ENCODE peak calls at places on chromosome 18, in nine cellular contexts. R is neural progenitor cell, K is transverse colon, P is cardiac muscle cell, E is thoracic aorta, C is left lung, Q is prostate gland, V is hepatocyte, Z is heart right ventricle. U is an unnamed sample.
A peak's percentile ranks its signal among the peaks of the same experiment; 100 is the strongest.

GRCh38 chr18:22385718-22386117 is 32.0 kb downstream of the CTAGE1 start:
- DNase-seq in C (no peak), V (no peak), P (peak; percentile 89), Z (no peak), R (no peak), Q (no peak), K (no peak), E (no peak), U (no peak)

GRCh38 chr18:21450913-21451312 is 149.6 kb downstream of the ESCO1 start:
- DNase-seq in E (no peak), C (no peak), P (no peak), Z (no peak), K (no peak), V (no peak), Q (no peak), R (no peak), U (no peak)

GRCh38 chr18:71194438-71194837 is 905.6 kb downstream of the SOCS6 start:
- DNase-seq in K (no peak), V (no peak), C (no peak), Z (no peak), E (no peak), R (no peak), Q (no peak), P (no peak), U (no peak)

GRCh38 chr18:27778441-27778840 is 398.5 kb downstream of the CDH2 start:
- DNase-seq in E (no peak), C (no peak), V (peak; percentile 13), Q (no peak), Z (no peak), R (peak; percentile 39), K (no peak), P (peak; percentile 48), U (no peak)

GRCh38 chr18:59008302-59008974 is 131.2 kb upstream of the SEC11C start:
- DNase-seq in Z (no peak), K (no peak), C (no peak), V (peak; percentile 62), Q (peak; percentile 58), E (no peak), P (peak; percentile 76), R (no peak), U (no peak)

GRCh38 chr18:66724664-66725356 is 120.9 kb upstream of the CDH19 start:
- DNase-seq in P (peak; percentile 80), R (no peak), K (peak; percentile 52), E (no peak), C (no peak), Z (peak; percentile 45), V (peak; percentile 60), Q (peak; percentile 63), U (no peak)

GRCh38 chr18:76610933-76611749 is 116.1 kb upstream of the ZNF516 start:
- DNase-seq in P (peak; percentile 48), C (no peak), Z (no peak), R (no peak), V (peak; percentile 31), Q (peak; percentile 48), E (no peak), K (no peak), U (no peak)

GRCh38 chr18:41206341-41206740 is 748.7 kb upstream of the PIK3C3 start:
- DNase-seq in P (no peak), R (no peak), E (no peak), K (no peak), C (no peak), Z (no peak), V (no peak), Q (no peak), U (no peak)

GRCh38 chr18:1018211-1018651 is 113.6 kb downstream of the ADCYAP1 start:
- DNase-seq in R (peak; percentile 67), Q (no peak), C (no peak), K (no peak), V (no peak), P (peak; percentile 83), E (no peak), Z (no peak), U (no peak)

GRCh38 chr18:27017901-27018500 is 152.5 kb upstream of the AQP4 start:
- DNase-seq in R (peak; percentile 49), V (peak; percentile 26), E (no peak), K (no peak), Z (no peak), Q (no peak), P (peak; percentile 5), C (no peak), U (no peak)

GRCh38 chr18:47932170-47932569 is 1.7 kb upstream of the SMAD2 start:
- DNase-seq in K (no peak), C (no peak), R (no peak), Q (no peak), P (no peak), V (no peak), E (no peak), Z (no peak), U (no peak)

GRCh38 chr18:47932603-47933002 is 2.1 kb upstream of the SMAD2 start:
- DNase-seq in P (no peak), C (no peak), Q (no peak), V (no peak), E (no peak), R (peak; percentile 33), K (no peak), Z (no peak), U (no peak)

GRCh38 chr18:47930086-47930843 is at the start of gene SMAD2:
- DNase-seq in Q (peak; percentile 78), P (peak; percentile 88), E (peak; percentile 23), V (peak; percentile 93), K (peak; percentile 88), C (peak; percentile 89), R (peak; percentile 93), Z (peak; percentile 85), U (peak; percentile 84)

GRCh38 chr18:47930844-47931706 is 616 bp upstream of the SMAD2 start:
- DNase-seq in V (peak; percentile 98), R (peak; percentile 99), E (peak; percentile 88), Z (peak; percentile 97), K (peak; percentile 98), C (peak; percentile 98), Q (peak; percentile 97), P (peak; percentile 99), U (peak; percentile 99)

GRCh38 chr18:47931707-47932103 is 1.2 kb upstream of the SMAD2 start:
- DNase-seq in V (peak; percentile 40), E (no peak), P (peak; percentile 41), Z (peak; percentile 15), C (peak; percentile 50), K (peak; percentile 33), R (peak; percentile 78), Q (peak; percentile 17), U (no peak)
- TF ChIP-seq CTCF in V (no peak), E (no peak), P (peak; percentile 15), Z (peak; percentile 25), C (no peak), K (no peak), R (peak; percentile 53), Q (no peak), U (no peak)

GRCh38 chr18:35104391-35105051 is 63.3 kb downstream of the MAPRE2 start:
- DNase-seq in Q (no peak), K (no peak), R (no peak), V (no peak), P (no peak), E (no peak), C (no peak), Z (no peak), U (no peak)

GRCh38 chr18:35110554-35111058 is 69.4 kb downstream of the MAPRE2 start:
- DNase-seq in V (no peak), K (no peak), R (no peak), C (no peak), E (no peak), Q (no peak), Z (no peak), P (peak; percentile 77), U (no peak)

GRCh38 chr18:35106845-35107148 is 65.6 kb downstream of the MAPRE2 start:
- DNase-seq in Z (no peak), V (no peak), E (no peak), C (no peak), P (no peak), Q (no peak), K (no peak), R (no peak), U (no peak)

GRCh38 chr18:35110037-35110436 is 68.8 kb downstream of the MAPRE2 start:
- DNase-seq in R (no peak), Z (no peak), V (no peak), P (no peak), E (no peak), Q (no peak), C (no peak), K (no peak), U (no peak)

GRCh38 chr18:35106013-35106844 is 65.0 kb downstream of the MAPRE2 start:
- DNase-seq in C (no peak), V (no peak), P (no peak), R (no peak), Q (no peak), E (no peak), K (no peak), Z (no peak), U (no peak)
- H3K27ac ChIP-seq in C (no peak overlapping the region), V (no peak overlapping the region), P (peak overlapping the region; percentile 41), R (no peak overlapping the region), Q (no peak overlapping the region), E (no peak overlapping the region), K (no peak overlapping the region), Z (no peak overlapping the region), U (no peak overlapping the region)

GRCh38 chr18:23738151-23738550 is 48.9 kb downstream of the LAMA3 start:
- DNase-seq in Z (no peak), R (no peak), E (no peak), C (no peak), V (no peak), Q (no peak), K (no peak), P (no peak), U (no peak)
- H3K4me1 ChIP-seq in Z (peaks cover 9% of the 10 kb centered on the region), R (peaks cover 24% of the 10 kb centered on the region), E (no peaks in the 10 kb centered on the region), C (peaks cover 8% of the 10 kb centered on the region), V (no peaks in the 10 kb centered on the region), Q (no peaks in the 10 kb centered on the region), K (peaks cover 13% of the 10 kb centered on the region), P (peaks cover 10% of the 10 kb centered on the region), U (peaks cover 3% of the 10 kb centered on the region)

DNA sequence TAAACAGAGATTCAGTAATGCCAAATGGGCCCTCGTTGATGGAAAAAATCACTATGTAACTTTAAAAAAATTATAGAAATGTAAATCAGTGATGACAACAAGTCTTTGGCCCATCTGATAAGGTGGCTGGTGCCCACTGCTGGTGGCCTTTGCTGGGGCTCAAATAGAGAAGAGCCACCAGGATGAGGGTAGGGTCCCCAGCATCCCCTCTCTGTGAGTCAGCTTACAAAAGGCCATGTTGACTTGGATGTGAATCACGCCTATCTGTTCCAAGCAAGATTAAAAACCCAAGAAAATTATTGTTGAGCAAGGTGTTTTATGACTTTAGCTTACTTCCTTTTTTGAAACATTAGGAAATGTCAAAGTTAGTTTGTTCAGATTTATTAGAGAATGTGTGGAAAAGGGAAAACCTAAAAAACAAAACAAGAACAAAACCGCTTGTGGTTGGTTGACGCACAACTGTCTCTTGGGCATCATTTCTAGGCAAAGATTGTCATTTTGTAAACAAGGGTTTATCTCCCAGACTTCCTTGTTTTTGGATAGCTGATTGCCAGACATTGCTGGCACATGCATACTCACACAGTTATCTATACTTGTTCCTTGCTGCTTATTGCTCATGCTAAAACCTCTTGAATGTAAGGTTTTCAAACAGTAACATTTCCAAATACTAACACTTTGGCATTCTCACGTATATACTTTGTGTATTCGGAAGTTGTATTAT is 53.7 kb upstream of the ZNF396 start:
- DNase-seq in V (no peak), Q (no peak), R (no peak), C (no peak), P (peak; percentile 61), E (no peak), K (no peak), Z (no peak), U (no peak)
- TF ChIP-seq CTCF in V (no peak), Q (no peak), R (no peak), C (no peak), P (no peak), E (no peak), K (no peak), Z (no peak), U (no peak)

GRCh38 chr18:63488160-63488559 is 11.4 kb downstream of the SERPINB5 start:
- DNase-seq in Q (no peak), P (no peak), K (no peak), E (no peak), R (no peak), V (no peak), Z (no peak), C (no peak), U (no peak)
- H3K27ac ChIP-seq in Q (no peak overlapping the region), P (no peak overlapping the region), K (peak overlapping the region; percentile 38), E (no peak overlapping the region), R (no peak overlapping the region), V (no peak overlapping the region), Z (no peak overlapping the region), C (no peak overlapping the region), U (no peak overlapping the region)